ENCODE peak calls at places on chromosomes 5 and 9, in ten cellular contexts. F, U, Y, G, E, C, V, Z, O and M are unnamed samples.

GRCh38 chr9:15927131-15927530 is 374.3 kb downstream of the CCDC171 start:
- DNase-seq in F (no peak), U (no peak), Y (peak), G (no peak), E (no peak), C (no peak), V (no peak), Z (no peak), O (no peak), M (no peak)

GRCh38 chr5:178488696-178489095 is 101.5 kb downstream of the COL23A1 start:
- DNase-seq in F (no peak), U (no peak), Y (no peak), G (no peak), E (no peak), C (no peak), V (no peak), Z (no peak), O (no peak), M (no peak)

GRCh38 chr5:17148481-17148880 is 69.0 kb upstream of the BASP1 start:
- DNase-seq in F (no peak), U (no peak), Y (no peak), G (no peak), E (no peak), C (no peak), V (no peak), Z (no peak), O (no peak), M (no peak)

GRCh38 chr9:129697111-129697955 is 31.9 kb downstream of the PRRX2 start:
- DNase-seq in F (no peak), U (peak), Y (peak), G (peak), E (peak), C (no peak), V (peak), Z (peak), O (no peak), M (no peak)

GRCh38 chr9:91848146-91848545 is 101.9 kb downstream of the ROR2 start:
- DNase-seq in F (no peak), U (no peak), Y (no peak), G (no peak), E (no peak), C (no peak), V (no peak), Z (no peak), O (no peak), M (no peak)

GRCh38 chr5:44774279-44774880 is 34.4 kb upstream of the MRPS30 start:
- DNase-seq in F (no peak), U (peak), Y (peak), G (no peak), E (no peak), C (no peak), V (no peak), Z (no peak), O (no peak), M (no peak)

GRCh38 chr5:142104491-142104890 is 4.1 kb upstream of the NDFIP1 start:
- DNase-seq in F (no peak), U (no peak), Y (no peak), G (no peak), E (no peak), C (no peak), V (no peak), Z (peak), O (no peak), M (no peak)

GRCh38 chr5:43336159-43336558 is 22.9 kb upstream of the HMGCS1 start:
- DNase-seq in F (no peak), U (no peak), Y (peak), G (no peak), E (no peak), C (no peak), V (no peak), Z (peak), O (no peak), M (no peak)

GRCh38 chr5:68533571-68534051 is 318.1 kb downstream of the PIK3R1 start:
- DNase-seq in F (no peak), U (no peak), Y (no peak), G (no peak), E (no peak), C (no peak), V (no peak), Z (no peak), O (no peak), M (no peak)

GRCh38 chr9:112218908-112219307 is 43.8 kb upstream of the SUSD1 start:
- DNase-seq in F (no peak), U (no peak), Y (no peak), G (no peak), E (no peak), C (no peak), V (no peak), Z (peak), O (no peak), M (no peak)